ENCODE peak calls at places on chromosomes 4 and X, in six cellular contexts. Q, N, S, E, I and Z are unnamed samples.

GRCh38 chr4:25032126-25032525 is 1.4 kb upstream of the LGI2 start:
- DNase-seq in Q (no peak), N (no peak), S (no peak), E (no peak), I (no peak), Z (peak)

GRCh38 chr4:125315571-125316390 is 1.0 kb downstream of the FAT4 start:
- DNase-seq in Q (peak), N (peak), S (no peak), E (peak), I (peak), Z (peak)

GRCh38 chr4:1501754-1502500 is 95.7 kb upstream of the NKX1-1 start:
- DNase-seq in Q (no peak), N (peak), S (no peak), E (peak), I (no peak), Z (no peak)

GRCh38 chr4:117495802-117496201 is 410.4 kb upstream of the TRAM1L1 start:
- DNase-seq in Q (no peak), N (no peak), S (no peak), E (no peak), I (no peak), Z (no peak)

GRCh38 chr4:147175460-147176025 is 229.9 kb upstream of the TTC29 start:
- DNase-seq in Q (no peak), N (no peak), S (no peak), E (no peak), I (peak), Z (no peak)

GRCh38 chrX:123803331-123803983 is 56.4 kb upstream of the XIAP start:
- DNase-seq in Q (peak), N (no peak), S (peak), E (peak), I (no peak), Z (peak)

GRCh38 chr4:1277667-1278335 is 11.9 kb upstream of the MAEA start:
- DNase-seq in Q (no peak), N (no peak), S (no peak), E (no peak), I (no peak), Z (no peak)

GRCh38 chrX:67612231-67612630 is 68.4 kb downstream of the AR start:
- DNase-seq in Q (no peak), N (no peak), S (no peak), E (no peak), I (no peak), Z (peak)

GRCh38 chr4:39255916-39256315 is 73.6 kb downstream of the WDR19 start:
- DNase-seq in Q (no peak), N (no peak), S (no peak), E (no peak), I (no peak), Z (no peak)

GRCh38 chr4:143489116-143489515 is 24.4 kb upstream of the SMARCA5 start:
- DNase-seq in Q (no peak), N (no peak), S (no peak), E (no peak), I (no peak), Z (peak)

GRCh38 chr4:168993724-168994510 is 16.1 kb downstream of the CBR4 start:
- DNase-seq in Q (no peak), N (no peak), S (no peak), E (no peak), I (no peak), Z (peak)

GRCh38 chr4:153409924-153410501 is 56.1 kb upstream of the TMEM131L start:
- DNase-seq in Q (no peak), N (no peak), S (no peak), E (no peak), I (peak), Z (no peak)

GRCh38 chr4:73533515-73534422 is 52.2 kb downstream of the AFM start:
- DNase-seq in Q (no peak), N (no peak), S (no peak), E (no peak), I (no peak), Z (no peak)

GRCh38 chr4:41258783-41259182 is 2.1 kb downstream of the UCHL1 start:
- DNase-seq in Q (no peak), N (no peak), S (no peak), E (peak), I (peak), Z (peak)

GRCh38 chr4:122224348-122224747 is 72.2 kb downstream of the BLTP1 start:
- DNase-seq in Q (no peak), N (no peak), S (no peak), E (peak), I (peak), Z (peak)

GRCh38 chr4:125283702-125284279 is 31.0 kb upstream of the FAT4 start:
- DNase-seq in Q (peak), N (no peak), S (no peak), E (peak), I (peak), Z (peak)

GRCh38 chr4:98997176-98997575 is 1.7 kb downstream of the METAP1 start:
- DNase-seq in Q (no peak), N (no peak), S (no peak), E (no peak), I (no peak), Z (no peak)

GRCh38 chrX:69951756-69952155 is 98.0 kb downstream of the AWAT2 start:
- DNase-seq in Q (no peak), N (no peak), S (no peak), E (no peak), I (no peak), Z (no peak)

GRCh38 chrX:154019061-154019621 is 561 bp downstream of the IRAK1 start:
- DNase-seq in Q (no peak), N (no peak), S (no peak), E (peak), I (peak), Z (no peak)

GRCh38 chr4:20271954-20272353 is 20.2 kb downstream of the SLIT2 start:
- DNase-seq in Q (peak), N (no peak), S (peak), E (peak), I (no peak), Z (no peak)

GRCh38 chrX:38275615-38276014 is 51.7 kb downstream of the RPGR start:
- DNase-seq in Q (no peak), N (no peak), S (no peak), E (no peak), I (no peak), Z (peak)

GRCh38 chrX:129545408-129545807 is 5.3 kb downstream of the OCRL start:
- DNase-seq in Q (no peak), N (no peak), S (no peak), E (no peak), I (no peak), Z (no peak)

GRCh38 chr4:111798840-111799239 is 346.4 kb upstream of the FAM241A start:
- DNase-seq in Q (no peak), N (no peak), S (no peak), E (peak), I (peak), Z (no peak)

GRCh38 chr4:145635117-145635516 is 15.9 kb downstream of the MMAA start:
- DNase-seq in Q (no peak), N (no peak), S (no peak), E (no peak), I (no peak), Z (no peak)

GRCh38 chr4:95839891-95840290 is at the start of gene PDHA2:
- DNase-seq in Q (no peak), N (no peak), S (no peak), E (no peak), I (no peak), Z (no peak)

GRCh38 chr4:23920716-23921446 is 31.0 kb upstream of the PPARGC1A start:
- DNase-seq in Q (no peak), N (no peak), S (no peak), E (no peak), I (no peak), Z (no peak)

GRCh38 chr4:7212101-7212674 is 19.9 kb downstream of the SORCS2 start:
- DNase-seq in Q (no peak), N (no peak), S (no peak), E (no peak), I (no peak), Z (no peak)

GRCh38 chr4:174157106-174157607 is 126.3 kb downstream of the FBXO8 start:
- DNase-seq in Q (no peak), N (no peak), S (no peak), E (no peak), I (no peak), Z (peak)

GRCh38 chrX:25144043-25144940 is 128.5 kb upstream of the ARX start:
- DNase-seq in Q (peak), N (peak), S (peak), E (peak), I (peak), Z (peak)

GRCh38 chrX:134971926-134972325 is 18.9 kb upstream of the SMIM10 start:
- DNase-seq in Q (no peak), N (no peak), S (no peak), E (no peak), I (no peak), Z (peak)

GRCh38 chr4:5770051-5770450 is 59.0 kb downstream of the EVC start:
- DNase-seq in Q (no peak), N (no peak), S (no peak), E (no peak), I (no peak), Z (no peak)

GRCh38 chr4:138390286-138390685 is 148.1 kb upstream of the SLC7A11 start:
- DNase-seq in Q (no peak), N (no peak), S (no peak), E (no peak), I (no peak), Z (peak)